ENCODE peak calls at places on chromosomes 2 and 18, in five cellular contexts. One of them, this sample, is unnamed.

GRCh38 chr18:3261393-3262233 is at the start of gene MYL12B:
- DNase-seq in progenitor cell of endocrine pancreas: peak
- DNase-seq in stimulated activated CD4-positive, alpha-beta T cell treated with anti-CD3 and anti-CD28 coated beads, Interleukin-12 subunit alpha, Interleukin-12 subunit beta, amount 100 ng/mL, for 24 hours: peak
- DNase-seq in NCI-H82: peak
- DNase-seq in COR-L47: peak
- DNase-seq in this sample: peak

GRCh38 chr2:27860111-27860510 is 30.1 kb downstream of the RBKS start:
- DNase-seq in progenitor cell of endocrine pancreas: no peak
- DNase-seq in stimulated activated CD4-positive, alpha-beta T cell treated with anti-CD3 and anti-CD28 coated beads, Interleukin-12 subunit alpha, Interleukin-12 subunit beta, amount 100 ng/mL, for 24 hours: no peak
- DNase-seq in NCI-H82: no peak
- DNase-seq in COR-L47: no peak
- DNase-seq in this sample: no peak

GRCh38 chr2:9665903-9666302 is 35.1 kb upstream of the YWHAQ start:
- DNase-seq in progenitor cell of endocrine pancreas: no peak
- DNase-seq in stimulated activated CD4-positive, alpha-beta T cell treated with anti-CD3 and anti-CD28 coated beads, Interleukin-12 subunit alpha, Interleukin-12 subunit beta, amount 100 ng/mL, for 24 hours: no peak
- DNase-seq in NCI-H82: no peak
- DNase-seq in COR-L47: no peak
- DNase-seq in this sample: no peak

GRCh38 chr2:237752761-237753165 is 45.8 kb upstream of the RBM44 start:
- DNase-seq in progenitor cell of endocrine pancreas: no peak
- DNase-seq in stimulated activated CD4-positive, alpha-beta T cell treated with anti-CD3 and anti-CD28 coated beads, Interleukin-12 subunit alpha, Interleukin-12 subunit beta, amount 100 ng/mL, for 24 hours: no peak
- DNase-seq in NCI-H82: no peak
- DNase-seq in COR-L47: no peak
- DNase-seq in this sample: no peak

GRCh38 chr2:109447251-109447661 is 166.5 kb downstream of the SEPTIN10 start:
- DNase-seq in progenitor cell of endocrine pancreas: no peak
- DNase-seq in stimulated activated CD4-positive, alpha-beta T cell treated with anti-CD3 and anti-CD28 coated beads, Interleukin-12 subunit alpha, Interleukin-12 subunit beta, amount 100 ng/mL, for 24 hours: no peak
- DNase-seq in NCI-H82: peak
- DNase-seq in COR-L47: no peak
- DNase-seq in this sample: no peak

GRCh38 chr2:63661076-63661475 is 72.3 kb downstream of the MDH1 start:
- DNase-seq in progenitor cell of endocrine pancreas: no peak
- DNase-seq in stimulated activated CD4-positive, alpha-beta T cell treated with anti-CD3 and anti-CD28 coated beads, Interleukin-12 subunit alpha, Interleukin-12 subunit beta, amount 100 ng/mL, for 24 hours: no peak
- DNase-seq in NCI-H82: peak
- DNase-seq in COR-L47: no peak
- DNase-seq in this sample: no peak

GRCh38 chr2:98477506-98477905 is 32.8 kb downstream of the INPP4A start:
- DNase-seq in progenitor cell of endocrine pancreas: no peak
- DNase-seq in stimulated activated CD4-positive, alpha-beta T cell treated with anti-CD3 and anti-CD28 coated beads, Interleukin-12 subunit alpha, Interleukin-12 subunit beta, amount 100 ng/mL, for 24 hours: no peak
- DNase-seq in NCI-H82: no peak
- DNase-seq in COR-L47: no peak
- DNase-seq in this sample: no peak

GRCh38 chr2:173414823-173415322 is 60.2 kb downstream of the CDCA7 start:
- DNase-seq in progenitor cell of endocrine pancreas: no peak
- DNase-seq in stimulated activated CD4-positive, alpha-beta T cell treated with anti-CD3 and anti-CD28 coated beads, Interleukin-12 subunit alpha, Interleukin-12 subunit beta, amount 100 ng/mL, for 24 hours: no peak
- DNase-seq in NCI-H82: peak
- DNase-seq in COR-L47: no peak
- DNase-seq in this sample: no peak

GRCh38 chr2:205235434-205235833 is 446.9 kb upstream of the NRP2 start:
- DNase-seq in progenitor cell of endocrine pancreas: no peak
- DNase-seq in stimulated activated CD4-positive, alpha-beta T cell treated with anti-CD3 and anti-CD28 coated beads, Interleukin-12 subunit alpha, Interleukin-12 subunit beta, amount 100 ng/mL, for 24 hours: no peak
- DNase-seq in NCI-H82: no peak
- DNase-seq in COR-L47: no peak
- DNase-seq in this sample: no peak

GRCh38 chr2:157898591-157898996 is 22.5 kb upstream of the ACVR1 start:
- DNase-seq in progenitor cell of endocrine pancreas: no peak
- DNase-seq in stimulated activated CD4-positive, alpha-beta T cell treated with anti-CD3 and anti-CD28 coated beads, Interleukin-12 subunit alpha, Interleukin-12 subunit beta, amount 100 ng/mL, for 24 hours: no peak
- DNase-seq in NCI-H82: no peak
- DNase-seq in COR-L47: no peak
- DNase-seq in this sample: no peak

GRCh38 chr2:216666461-216667233 is 28.7 kb downstream of the IGFBP5 start:
- DNase-seq in progenitor cell of endocrine pancreas: peak
- DNase-seq in stimulated activated CD4-positive, alpha-beta T cell treated with anti-CD3 and anti-CD28 coated beads, Interleukin-12 subunit alpha, Interleukin-12 subunit beta, amount 100 ng/mL, for 24 hours: peak
- DNase-seq in NCI-H82: peak
- DNase-seq in COR-L47: peak
- DNase-seq in this sample: peak

GRCh38 chr2:177254433-177255226 is 9.9 kb downstream of the NFE2L2 start:
- DNase-seq in progenitor cell of endocrine pancreas: peak
- DNase-seq in stimulated activated CD4-positive, alpha-beta T cell treated with anti-CD3 and anti-CD28 coated beads, Interleukin-12 subunit alpha, Interleukin-12 subunit beta, amount 100 ng/mL, for 24 hours: no peak
- DNase-seq in NCI-H82: peak
- DNase-seq in COR-L47: no peak
- DNase-seq in this sample: no peak

GRCh38 chr2:44275915-44276279 is 617 bp downstream of the SLC3A1 start:
- DNase-seq in progenitor cell of endocrine pancreas: no peak
- DNase-seq in stimulated activated CD4-positive, alpha-beta T cell treated with anti-CD3 and anti-CD28 coated beads, Interleukin-12 subunit alpha, Interleukin-12 subunit beta, amount 100 ng/mL, for 24 hours: no peak
- DNase-seq in NCI-H82: no peak
- DNase-seq in COR-L47: no peak
- DNase-seq in this sample: no peak

GRCh38 chr2:72293620-72294019 is 146.0 kb upstream of the CYP26B1 start:
- DNase-seq in progenitor cell of endocrine pancreas: no peak
- DNase-seq in stimulated activated CD4-positive, alpha-beta T cell treated with anti-CD3 and anti-CD28 coated beads, Interleukin-12 subunit alpha, Interleukin-12 subunit beta, amount 100 ng/mL, for 24 hours: no peak
- DNase-seq in NCI-H82: no peak
- DNase-seq in COR-L47: no peak
- DNase-seq in this sample: no peak

GRCh38 chr2:238287702-238288649 is at the start of gene PER2:
- DNase-seq in progenitor cell of endocrine pancreas: peak
- DNase-seq in stimulated activated CD4-positive, alpha-beta T cell treated with anti-CD3 and anti-CD28 coated beads, Interleukin-12 subunit alpha, Interleukin-12 subunit beta, amount 100 ng/mL, for 24 hours: no peak
- DNase-seq in NCI-H82: peak
- DNase-seq in COR-L47: no peak
- DNase-seq in this sample: no peak

GRCh38 chr2:134139615-134140014 is 114.3 kb upstream of the MGAT5 start:
- DNase-seq in progenitor cell of endocrine pancreas: no peak
- DNase-seq in stimulated activated CD4-positive, alpha-beta T cell treated with anti-CD3 and anti-CD28 coated beads, Interleukin-12 subunit alpha, Interleukin-12 subunit beta, amount 100 ng/mL, for 24 hours: no peak
- DNase-seq in NCI-H82: no peak
- DNase-seq in COR-L47: no peak
- DNase-seq in this sample: no peak

GRCh38 chr2:68302281-68302680 is 17.5 kb downstream of the CNRIP1 start:
- DNase-seq in progenitor cell of endocrine pancreas: no peak
- DNase-seq in stimulated activated CD4-positive, alpha-beta T cell treated with anti-CD3 and anti-CD28 coated beads, Interleukin-12 subunit alpha, Interleukin-12 subunit beta, amount 100 ng/mL, for 24 hours: no peak
- DNase-seq in NCI-H82: peak
- DNase-seq in COR-L47: no peak
- DNase-seq in this sample: no peak

GRCh38 chr2:37337636-37338280 is 6.7 kb upstream of the QPCT start:
- DNase-seq in progenitor cell of endocrine pancreas: no peak
- DNase-seq in stimulated activated CD4-positive, alpha-beta T cell treated with anti-CD3 and anti-CD28 coated beads, Interleukin-12 subunit alpha, Interleukin-12 subunit beta, amount 100 ng/mL, for 24 hours: no peak
- DNase-seq in NCI-H82: no peak
- DNase-seq in COR-L47: no peak
- DNase-seq in this sample: no peak

GRCh38 chr2:102264952-102265351 is 46.4 kb upstream of the IL1RL1 start:
- DNase-seq in progenitor cell of endocrine pancreas: no peak
- DNase-seq in stimulated activated CD4-positive, alpha-beta T cell treated with anti-CD3 and anti-CD28 coated beads, Interleukin-12 subunit alpha, Interleukin-12 subunit beta, amount 100 ng/mL, for 24 hours: no peak
- DNase-seq in NCI-H82: no peak
- DNase-seq in COR-L47: no peak
- DNase-seq in this sample: no peak

GRCh38 chr2:10146366-10147005 is 23.9 kb downstream of the RRM2 start:
- DNase-seq in progenitor cell of endocrine pancreas: no peak
- DNase-seq in stimulated activated CD4-positive, alpha-beta T cell treated with anti-CD3 and anti-CD28 coated beads, Interleukin-12 subunit alpha, Interleukin-12 subunit beta, amount 100 ng/mL, for 24 hours: no peak
- DNase-seq in NCI-H82: no peak
- DNase-seq in COR-L47: no peak
- DNase-seq in this sample: no peak

GRCh38 chr2:46315103-46315890 is 18.1 kb downstream of the EPAS1 start:
- DNase-seq in progenitor cell of endocrine pancreas: no peak
- DNase-seq in stimulated activated CD4-positive, alpha-beta T cell treated with anti-CD3 and anti-CD28 coated beads, Interleukin-12 subunit alpha, Interleukin-12 subunit beta, amount 100 ng/mL, for 24 hours: no peak
- DNase-seq in NCI-H82: no peak
- DNase-seq in COR-L47: no peak
- DNase-seq in this sample: no peak

GRCh38 chr18:10526211-10526949 is 553 bp downstream of the NAPG start:
- DNase-seq in progenitor cell of endocrine pancreas: peak
- DNase-seq in stimulated activated CD4-positive, alpha-beta T cell treated with anti-CD3 and anti-CD28 coated beads, Interleukin-12 subunit alpha, Interleukin-12 subunit beta, amount 100 ng/mL, for 24 hours: peak
- DNase-seq in NCI-H82: peak
- DNase-seq in COR-L47: peak
- DNase-seq in this sample: peak

GRCh38 chr18:6757966-6758365 is 28.4 kb downstream of the ARHGAP28 start:
- DNase-seq in progenitor cell of endocrine pancreas: no peak
- DNase-seq in stimulated activated CD4-positive, alpha-beta T cell treated with anti-CD3 and anti-CD28 coated beads, Interleukin-12 subunit alpha, Interleukin-12 subunit beta, amount 100 ng/mL, for 24 hours: no peak
- DNase-seq in NCI-H82: no peak
- DNase-seq in COR-L47: no peak
- DNase-seq in this sample: no peak

This sample was measured in NCI-H1105.